ENCODE peak calls at places on chromosomes 5 and 9, in eight cellular contexts. F, U, D, P, C, Z, O and E are unnamed samples.
A peak's percentile ranks its signal among the peaks of the same experiment; 100 is the strongest.

GRCh38 chr9:105693435-105694275 is 686 bp upstream of the TMEM38B start:
- DNase-seq in Z (no peak), D (peak; percentile 6), O (no peak), F (no peak), C (no peak), P (no peak), U (no peak), E (no peak)

GRCh38 chr5:67104859-67105258 is 91.7 kb downstream of the CD180 start:
- DNase-seq in F (no peak), Z (no peak), U (no peak), O (no peak), C (no peak), D (no peak), P (no peak), E (no peak)

GRCh38 chr5:65999061-65999723 is 72.8 kb downstream of the ERBIN start:
- DNase-seq in C (no peak), Z (no peak), F (no peak), P (no peak), D (no peak), O (no peak), U (no peak), E (no peak)

GRCh38 chr5:166166071-166166470 is 2125.4 kb upstream of the WWC1 start:
- DNase-seq in O (no peak), D (no peak), C (no peak), F (no peak), P (peak; percentile 52), Z (no peak), U (no peak), E (no peak)

GRCh38 chr9:82791685-82792084 is 271.3 kb downstream of the RASEF start:
- DNase-seq in C (no peak), Z (no peak), F (no peak), O (no peak), D (no peak), P (no peak), U (no peak), E (no peak)

GRCh38 chr9:31390352-31391025 is 994.0 kb upstream of the ACO1 start:
- DNase-seq in U (no peak), F (no peak), P (no peak), D (no peak), C (no peak), O (no peak), Z (no peak), E (no peak)

GRCh38 chr5:153458266-153458665 is 32.2 kb upstream of the GRIA1 start:
- DNase-seq in D (no peak), C (no peak), U (no peak), F (no peak), P (no peak), O (no peak), Z (no peak), E (no peak)

GRCh38 chr9:133553978-133554713 is 19.6 kb downstream of the ADAMTSL2 start:
- DNase-seq in D (no peak), F (no peak), Z (no peak), C (peak; percentile 64), O (no peak), U (no peak), P (no peak), E (no peak)

GRCh38 chr9:113993838-113994540 is 84.1 kb downstream of the AMBP start:
- DNase-seq in O (no peak), P (peak; percentile 63), C (no peak), F (peak; percentile 3), U (peak; percentile 68), D (no peak), Z (peak; percentile 84), E (peak; percentile 56)

GRCh38 chr9:95570646-95571045 is 53.9 kb upstream of the PTCH1 start:
- DNase-seq in P (no peak), U (no peak), D (no peak), O (no peak), F (no peak), C (no peak), Z (no peak), E (peak; percentile 22)

GRCh38 chr9:136576269-136576626 is 30.4 kb upstream of the NOTCH1 start:
- DNase-seq in U (no peak), D (no peak), C (no peak), Z (peak; percentile 49), O (no peak), F (no peak), P (no peak), E (no peak)

GRCh38 chr5:124996764-124997077 is 250.3 kb upstream of the ZNF608 start:
- DNase-seq in O (no peak), P (no peak), Z (peak; percentile 18), U (no peak), F (no peak), D (no peak), C (no peak), E (peak; percentile 48)

GRCh38 chr5:61450880-61451279 is 118.8 kb downstream of the ZSWIM6 start:
- DNase-seq in C (no peak), P (peak; percentile 26), U (no peak), O (no peak), F (peak; percentile 17), D (no peak), Z (peak; percentile 9), E (peak; percentile 67)

GRCh38 chr9:114803886-114804285 is 2.0 kb downstream of the TNFSF15 start:
- DNase-seq in C (no peak), O (no peak), Z (no peak), P (no peak), U (no peak), F (no peak), D (no peak), E (no peak)

GRCh38 chr5:52771343-52772039 is 16.2 kb upstream of the ITGA1 start:
- DNase-seq in D (no peak), U (no peak), C (no peak), O (no peak), P (no peak), F (no peak), Z (no peak), E (no peak)

GRCh38 chr5:179608131-179608581 is 15.3 kb downstream of the HNRNPH1 start:
- DNase-seq in P (no peak), D (peak; percentile 8), O (peak; percentile 17), Z (no peak), U (peak; percentile 63), F (peak; percentile 18), C (no peak), E (no peak)

GRCh38 chr5:44189255-44189654 is 200.0 kb downstream of the FGF10 start:
- DNase-seq in F (no peak), P (no peak), D (no peak), U (no peak), O (no peak), Z (no peak), C (no peak), E (no peak)

GRCh38 chr5:180209137-180209581 is at the start of gene RASGEF1C:
- DNase-seq in C (peak; percentile 68), F (peak; percentile 39), U (peak; percentile 88), P (peak; percentile 42), O (no peak), Z (peak; percentile 95), D (no peak), E (peak; percentile 34)